ENCODE peak calls at places on chromosomes 16 and 17, in eight cellular contexts. One of them, this sample, is unnamed.

GRCh38 chr16:15811778-15812750 is 44.8 kb downstream of the MYH11 start:
- DNase-seq in stimulated activated CD4-positive, alpha-beta T cell treated with anti-CD3 and anti-CD28 coated beads, Interleukin-1b, Interleukin-23, amount 100 ng/mL, for 24 hours: no peak
- DNase-seq in NCI-H1436: no peak
- DNase-seq in WTC11: no peak
- DNase-seq in cardiac fibroblast: peak
- DNase-seq in aorta: peak
- DNase-seq in OCI-LY7: no peak
- DNase-seq in mesendoderm: peak
- DNase-seq in this sample: no peak

GRCh38 chr16:67562918-67563707 is 787 bp downstream of the CTCF start:
- DNase-seq in OCI-LY7: peak
- DNase-seq in stimulated activated CD4-positive, alpha-beta T cell treated with anti-CD3 and anti-CD28 coated beads, Interleukin-1b, Interleukin-23, amount 100 ng/mL, for 24 hours: peak
- DNase-seq in mesendoderm: peak
- DNase-seq in aorta: peak
- DNase-seq in NCI-H1436: peak
- DNase-seq in WTC11: peak
- DNase-seq in cardiac fibroblast: peak
- DNase-seq in this sample: peak

GRCh38 chr16:85029981-85030381 is 2.4 kb downstream of the KIAA0513 start:
- DNase-seq in NCI-H1436: no peak
- DNase-seq in OCI-LY7: no peak
- DNase-seq in aorta: no peak
- DNase-seq in mesendoderm: no peak
- DNase-seq in cardiac fibroblast: peak
- DNase-seq in WTC11: no peak
- DNase-seq in stimulated activated CD4-positive, alpha-beta T cell treated with anti-CD3 and anti-CD28 coated beads, Interleukin-1b, Interleukin-23, amount 100 ng/mL, for 24 hours: no peak
- DNase-seq in this sample: no peak

GRCh38 chr16:14308357-14308723 is 237.2 kb downstream of the MRTFB start:
- DNase-seq in cardiac fibroblast: no peak
- DNase-seq in OCI-LY7: peak
- DNase-seq in WTC11: no peak
- DNase-seq in aorta: no peak
- DNase-seq in NCI-H1436: no peak
- DNase-seq in mesendoderm: no peak
- DNase-seq in stimulated activated CD4-positive, alpha-beta T cell treated with anti-CD3 and anti-CD28 coated beads, Interleukin-1b, Interleukin-23, amount 100 ng/mL, for 24 hours: no peak
- DNase-seq in this sample: no peak

GRCh38 chr17:7043195-7043543 is 723 bp downstream of the SLC16A11 start:
- DNase-seq in WTC11: peak
- DNase-seq in cardiac fibroblast: no peak
- DNase-seq in NCI-H1436: no peak
- DNase-seq in stimulated activated CD4-positive, alpha-beta T cell treated with anti-CD3 and anti-CD28 coated beads, Interleukin-1b, Interleukin-23, amount 100 ng/mL, for 24 hours: no peak
- DNase-seq in mesendoderm: no peak
- DNase-seq in aorta: no peak
- DNase-seq in OCI-LY7: no peak
- DNase-seq in this sample: no peak

GRCh38 chr17:3695723-3696411 is at the start of gene P2RX5:
- DNase-seq in WTC11: peak
- DNase-seq in mesendoderm: peak
- DNase-seq in OCI-LY7: peak
- DNase-seq in cardiac fibroblast: peak
- DNase-seq in stimulated activated CD4-positive, alpha-beta T cell treated with anti-CD3 and anti-CD28 coated beads, Interleukin-1b, Interleukin-23, amount 100 ng/mL, for 24 hours: no peak
- DNase-seq in aorta: peak
- DNase-seq in NCI-H1436: no peak
- DNase-seq in this sample: peak

GRCh38 chr16:89729863-89730574 is 8.7 kb downstream of the ZNF276 start:
- DNase-seq in WTC11: no peak
- DNase-seq in mesendoderm: no peak
- DNase-seq in cardiac fibroblast: no peak
- DNase-seq in NCI-H1436: no peak
- DNase-seq in OCI-LY7: no peak
- DNase-seq in aorta: no peak
- DNase-seq in stimulated activated CD4-positive, alpha-beta T cell treated with anti-CD3 and anti-CD28 coated beads, Interleukin-1b, Interleukin-23, amount 100 ng/mL, for 24 hours: no peak
- DNase-seq in this sample: no peak

GRCh38 chr17:7311110-7311698 is 3.8 kb downstream of the EIF5A start:
- DNase-seq in mesendoderm: no peak
- DNase-seq in OCI-LY7: no peak
- DNase-seq in stimulated activated CD4-positive, alpha-beta T cell treated with anti-CD3 and anti-CD28 coated beads, Interleukin-1b, Interleukin-23, amount 100 ng/mL, for 24 hours: no peak
- DNase-seq in aorta: no peak
- DNase-seq in NCI-H1436: no peak
- DNase-seq in WTC11: no peak
- DNase-seq in cardiac fibroblast: no peak
- DNase-seq in this sample: no peak

GRCh38 chr17:34638526-34639260 is 59.3 kb downstream of the TMEM132E start:
- DNase-seq in NCI-H1436: no peak
- DNase-seq in OCI-LY7: no peak
- DNase-seq in aorta: peak
- DNase-seq in WTC11: no peak
- DNase-seq in cardiac fibroblast: no peak
- DNase-seq in mesendoderm: no peak
- DNase-seq in stimulated activated CD4-positive, alpha-beta T cell treated with anti-CD3 and anti-CD28 coated beads, Interleukin-1b, Interleukin-23, amount 100 ng/mL, for 24 hours: no peak
- DNase-seq in this sample: no peak

GRCh38 chr17:1162116-1162855 is 17.5 kb downstream of the ABR start:
- DNase-seq in aorta: no peak
- DNase-seq in NCI-H1436: peak
- DNase-seq in stimulated activated CD4-positive, alpha-beta T cell treated with anti-CD3 and anti-CD28 coated beads, Interleukin-1b, Interleukin-23, amount 100 ng/mL, for 24 hours: no peak
- DNase-seq in cardiac fibroblast: no peak
- DNase-seq in OCI-LY7: no peak
- DNase-seq in WTC11: no peak
- DNase-seq in mesendoderm: no peak
- DNase-seq in this sample: no peak

GRCh38 chr16:51155199-51155607 is 4.1 kb upstream of the SALL1 start:
- DNase-seq in aorta: no peak
- DNase-seq in OCI-LY7: no peak
- DNase-seq in mesendoderm: peak
- DNase-seq in NCI-H1436: no peak
- DNase-seq in stimulated activated CD4-positive, alpha-beta T cell treated with anti-CD3 and anti-CD28 coated beads, Interleukin-1b, Interleukin-23, amount 100 ng/mL, for 24 hours: no peak
- DNase-seq in WTC11: peak
- DNase-seq in cardiac fibroblast: no peak
- DNase-seq in this sample: no peak

GRCh38 chr17:27888945-27889344 is 4.2 kb downstream of the LYRM9 start:
- DNase-seq in aorta: no peak
- DNase-seq in stimulated activated CD4-positive, alpha-beta T cell treated with anti-CD3 and anti-CD28 coated beads, Interleukin-1b, Interleukin-23, amount 100 ng/mL, for 24 hours: no peak
- DNase-seq in mesendoderm: peak
- DNase-seq in cardiac fibroblast: peak
- DNase-seq in NCI-H1436: no peak
- DNase-seq in OCI-LY7: no peak
- DNase-seq in WTC11: peak
- DNase-seq in this sample: no peak

GRCh38 chr17:69523252-69523861 is 108.9 kb downstream of the MAP2K6 start:
- DNase-seq in NCI-H1436: no peak
- DNase-seq in OCI-LY7: peak
- DNase-seq in aorta: no peak
- DNase-seq in WTC11: no peak
- DNase-seq in cardiac fibroblast: peak
- DNase-seq in stimulated activated CD4-positive, alpha-beta T cell treated with anti-CD3 and anti-CD28 coated beads, Interleukin-1b, Interleukin-23, amount 100 ng/mL, for 24 hours: no peak
- DNase-seq in mesendoderm: peak
- DNase-seq in this sample: peak

GRCh38 chr17:68593331-68593710 is 7.8 kb downstream of the FAM20A start:
- DNase-seq in WTC11: no peak
- DNase-seq in cardiac fibroblast: no peak
- DNase-seq in OCI-LY7: no peak
- DNase-seq in aorta: no peak
- DNase-seq in mesendoderm: no peak
- DNase-seq in stimulated activated CD4-positive, alpha-beta T cell treated with anti-CD3 and anti-CD28 coated beads, Interleukin-1b, Interleukin-23, amount 100 ng/mL, for 24 hours: no peak
- DNase-seq in NCI-H1436: no peak
- DNase-seq in this sample: no peak

GRCh38 chr16:10587622-10588021 is 7.2 kb upstream of the EMP2 start:
- DNase-seq in cardiac fibroblast: no peak
- DNase-seq in aorta: no peak
- DNase-seq in NCI-H1436: no peak
- DNase-seq in mesendoderm: no peak
- DNase-seq in WTC11: no peak
- DNase-seq in stimulated activated CD4-positive, alpha-beta T cell treated with anti-CD3 and anti-CD28 coated beads, Interleukin-1b, Interleukin-23, amount 100 ng/mL, for 24 hours: no peak
- DNase-seq in OCI-LY7: no peak
- DNase-seq in this sample: no peak

GRCh38 chr16:54847207-54847606 is 83.5 kb upstream of the IRX5 start:
- DNase-seq in mesendoderm: no peak
- DNase-seq in NCI-H1436: no peak
- DNase-seq in aorta: no peak
- DNase-seq in WTC11: no peak
- DNase-seq in stimulated activated CD4-positive, alpha-beta T cell treated with anti-CD3 and anti-CD28 coated beads, Interleukin-1b, Interleukin-23, amount 100 ng/mL, for 24 hours: no peak
- DNase-seq in cardiac fibroblast: peak
- DNase-seq in OCI-LY7: no peak
- DNase-seq in this sample: no peak

This sample was measured in naive B cell.